ENCODE peak calls at places on chromosomes 3 and 15, in six cellular contexts. One of them, this sample, is unnamed.

GRCh38 chr3:119636194-119636593 is 24.2 kb downstream of the POPDC2 start:
- DNase-seq in H1: no peak
- DNase-seq in PC-3: peak
- DNase-seq in keratinocyte: no peak
- DNase-seq in fibroblast of lung: peak
- DNase-seq in neural progenitor cell: no peak
- DNase-seq in this sample: no peak

GRCh38 chr3:32630266-32630665 is 54.7 kb upstream of the CNOT10 start:
- DNase-seq in neural progenitor cell: no peak
- DNase-seq in keratinocyte: no peak
- DNase-seq in PC-3: peak
- DNase-seq in fibroblast of lung: no peak
- DNase-seq in H1: no peak
- DNase-seq in this sample: no peak

GRCh38 chr15:42608110-42608531 is 32.7 kb downstream of the STARD9 start:
- DNase-seq in neural progenitor cell: no peak
- DNase-seq in PC-3: no peak
- DNase-seq in H1: no peak
- DNase-seq in fibroblast of lung: peak
- DNase-seq in keratinocyte: no peak
- DNase-seq in this sample: peak

GRCh38 chr3:151398895-151399294 is 14.3 kb upstream of the P2RY12 start:
- DNase-seq in H1: no peak
- DNase-seq in neural progenitor cell: no peak
- DNase-seq in keratinocyte: no peak
- DNase-seq in PC-3: no peak
- DNase-seq in fibroblast of lung: no peak
- DNase-seq in this sample: no peak

GRCh38 chr15:43329222-43329959 is 982 bp downstream of the LCMT2 start:
- DNase-seq in PC-3: no peak
- DNase-seq in fibroblast of lung: no peak
- DNase-seq in keratinocyte: no peak
- DNase-seq in H1: peak
- DNase-seq in neural progenitor cell: peak
- DNase-seq in this sample: peak

GRCh38 chr3:66577804-66578203 is 77.0 kb upstream of the LRIG1 start:
- DNase-seq in neural progenitor cell: no peak
- DNase-seq in fibroblast of lung: no peak
- DNase-seq in PC-3: no peak
- DNase-seq in keratinocyte: no peak
- DNase-seq in H1: no peak
- DNase-seq in this sample: no peak

GRCh38 chr3:157082305-157082981 is 77.5 kb downstream of the CCNL1 start:
- DNase-seq in PC-3: peak
- DNase-seq in keratinocyte: peak
- DNase-seq in H1: no peak
- DNase-seq in fibroblast of lung: peak
- DNase-seq in neural progenitor cell: no peak
- DNase-seq in this sample: no peak

GRCh38 chr15:76393614-76394013 is 57.0 kb downstream of the ISL2 start:
- DNase-seq in keratinocyte: no peak
- DNase-seq in fibroblast of lung: peak
- DNase-seq in PC-3: peak
- DNase-seq in neural progenitor cell: no peak
- DNase-seq in H1: no peak
- DNase-seq in this sample: peak

GRCh38 chr15:70432924-70433500 is 330.3 kb downstream of the UACA start:
- DNase-seq in H1: no peak
- DNase-seq in keratinocyte: no peak
- DNase-seq in PC-3: no peak
- DNase-seq in fibroblast of lung: no peak
- DNase-seq in neural progenitor cell: peak
- DNase-seq in this sample: no peak

GRCh38 chr3:179971280-179971679 is 65.5 kb downstream of the PEX5L start:
- DNase-seq in fibroblast of lung: no peak
- DNase-seq in H1: no peak
- DNase-seq in PC-3: peak
- DNase-seq in keratinocyte: no peak
- DNase-seq in neural progenitor cell: no peak
- DNase-seq in this sample: no peak

GRCh38 chr3:11718582-11719405 is 75.1 kb upstream of the VGLL4 start:
- DNase-seq in neural progenitor cell: peak
- DNase-seq in PC-3: peak
- DNase-seq in keratinocyte: no peak
- DNase-seq in H1: peak
- DNase-seq in fibroblast of lung: peak
- DNase-seq in this sample: peak

GRCh38 chr3:159146856-159147255 is 345.0 kb downstream of the MFSD1 start:
- DNase-seq in keratinocyte: no peak
- DNase-seq in H1: no peak
- DNase-seq in neural progenitor cell: no peak
- DNase-seq in fibroblast of lung: no peak
- DNase-seq in PC-3: no peak
- DNase-seq in this sample: no peak

GRCh38 chr3:49351521-49352011 is 6.6 kb downstream of the GPX1 start:
- DNase-seq in neural progenitor cell: no peak
- DNase-seq in fibroblast of lung: peak
- DNase-seq in PC-3: peak
- DNase-seq in H1: no peak
- DNase-seq in keratinocyte: no peak
- DNase-seq in this sample: no peak

GRCh38 chr3:168044049-168044448 is 51.7 kb downstream of the GOLIM4 start:
- DNase-seq in H1: no peak
- DNase-seq in keratinocyte: no peak
- DNase-seq in neural progenitor cell: no peak
- DNase-seq in PC-3: no peak
- DNase-seq in fibroblast of lung: no peak
- DNase-seq in this sample: no peak

GRCh38 chr3:13705702-13706280 is 156.9 kb downstream of the FBLN2 start:
- DNase-seq in fibroblast of lung: no peak
- DNase-seq in H1: peak
- DNase-seq in PC-3: no peak
- DNase-seq in keratinocyte: no peak
- DNase-seq in neural progenitor cell: no peak
- DNase-seq in this sample: no peak

GRCh38 chr3:67521053-67521646 is 133.3 kb downstream of the SUCLG2 start:
- DNase-seq in PC-3: no peak
- DNase-seq in neural progenitor cell: no peak
- DNase-seq in H1: no peak
- DNase-seq in keratinocyte: no peak
- DNase-seq in fibroblast of lung: no peak
- DNase-seq in this sample: no peak

GRCh38 chr3:52851348-52851747 is 16.5 kb upstream of the MUSTN1 start:
- DNase-seq in keratinocyte: no peak
- DNase-seq in neural progenitor cell: peak
- DNase-seq in H1: peak
- DNase-seq in fibroblast of lung: peak
- DNase-seq in PC-3: peak
- DNase-seq in this sample: peak

GRCh38 chr3:40313975-40314860 is 4.7 kb downstream of the EIF1B start:
- DNase-seq in fibroblast of lung: no peak
- DNase-seq in keratinocyte: no peak
- DNase-seq in PC-3: no peak
- DNase-seq in neural progenitor cell: no peak
- DNase-seq in H1: no peak
- DNase-seq in this sample: no peak

GRCh38 chr3:36895488-36896409 is 49.1 kb downstream of the TRANK1 start:
- DNase-seq in keratinocyte: no peak
- DNase-seq in H1: no peak
- DNase-seq in PC-3: no peak
- DNase-seq in fibroblast of lung: no peak
- DNase-seq in neural progenitor cell: no peak
- DNase-seq in this sample: no peak

GRCh38 chr3:46360904-46361303 is 7.0 kb downstream of the CCR2 start:
- DNase-seq in H1: no peak
- DNase-seq in keratinocyte: no peak
- DNase-seq in fibroblast of lung: no peak
- DNase-seq in PC-3: no peak
- DNase-seq in neural progenitor cell: no peak
- DNase-seq in this sample: peak

GRCh38 chr15:41161336-41161735 is 45.3 kb upstream of the INO80 start:
- DNase-seq in keratinocyte: no peak
- DNase-seq in neural progenitor cell: no peak
- DNase-seq in H1: no peak
- DNase-seq in PC-3: peak
- DNase-seq in fibroblast of lung: peak
- DNase-seq in this sample: no peak

GRCh38 chr3:16942955-16943354 is 58.2 kb downstream of the PLCL2 start:
- DNase-seq in fibroblast of lung: no peak
- DNase-seq in H1: no peak
- DNase-seq in keratinocyte: no peak
- DNase-seq in neural progenitor cell: no peak
- DNase-seq in PC-3: no peak
- DNase-seq in this sample: no peak

DNA sequence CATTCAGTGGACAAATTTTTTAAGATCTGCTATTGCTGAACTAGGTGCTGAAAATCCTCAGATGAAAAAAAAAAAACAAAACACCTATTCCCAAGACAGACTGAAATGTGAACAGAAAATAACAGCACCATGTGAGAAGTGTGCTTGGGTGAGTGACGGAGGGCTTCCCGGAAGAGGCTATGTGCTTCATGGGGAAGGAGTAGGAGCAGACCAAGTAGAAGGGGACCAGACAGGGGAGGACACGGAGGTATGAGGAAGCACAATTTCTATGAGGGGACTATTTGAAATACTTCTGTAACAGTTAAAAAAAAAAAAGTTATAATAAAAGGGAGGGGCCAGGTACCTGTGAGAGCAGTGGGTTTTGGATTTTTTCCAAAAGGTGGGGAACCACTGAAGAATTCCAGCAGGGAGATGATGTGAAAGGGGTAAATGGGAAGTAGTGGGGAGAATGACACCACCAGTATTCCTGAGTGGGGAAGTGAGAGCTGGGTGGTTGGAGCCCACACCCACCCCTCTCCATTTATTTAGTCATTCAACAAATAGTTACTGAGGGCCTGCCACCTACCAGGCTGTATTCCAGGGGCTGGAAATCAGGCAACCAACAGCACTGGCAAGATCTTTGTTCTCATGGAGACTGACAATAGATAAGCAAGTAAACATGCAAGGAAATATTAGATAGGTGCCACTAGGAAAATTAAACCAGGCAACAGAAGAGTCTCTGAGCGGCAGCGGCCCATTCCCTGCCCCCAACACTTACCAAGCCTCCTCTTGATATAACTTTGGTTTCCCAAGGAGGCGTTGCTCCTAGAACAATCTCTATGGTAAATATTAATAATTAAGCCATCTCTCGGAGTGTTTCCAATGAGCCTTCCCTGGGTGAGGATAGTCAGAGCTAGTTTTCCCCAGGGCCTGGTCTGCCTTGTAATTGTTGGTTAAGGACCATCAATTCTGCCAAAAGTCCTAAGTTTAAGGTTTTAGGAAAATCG is 3.8 kb upstream of the USP3 start:
- DNase-seq in neural progenitor cell: no peak
- DNase-seq in fibroblast of lung: no peak
- DNase-seq in H1: no peak
- DNase-seq in PC-3: peak
- DNase-seq in keratinocyte: no peak
- DNase-seq in this sample: no peak
- TF ChIP-seq EZH2 in neural progenitor cell: no peak
- TF ChIP-seq EZH2 in fibroblast of lung: no peak
- TF ChIP-seq EZH2 in H1: no peak
- TF ChIP-seq EZH2 in PC-3: no peak
- TF ChIP-seq EZH2 in keratinocyte: no peak
- TF ChIP-seq EZH2 in this sample: no peak

DNA sequence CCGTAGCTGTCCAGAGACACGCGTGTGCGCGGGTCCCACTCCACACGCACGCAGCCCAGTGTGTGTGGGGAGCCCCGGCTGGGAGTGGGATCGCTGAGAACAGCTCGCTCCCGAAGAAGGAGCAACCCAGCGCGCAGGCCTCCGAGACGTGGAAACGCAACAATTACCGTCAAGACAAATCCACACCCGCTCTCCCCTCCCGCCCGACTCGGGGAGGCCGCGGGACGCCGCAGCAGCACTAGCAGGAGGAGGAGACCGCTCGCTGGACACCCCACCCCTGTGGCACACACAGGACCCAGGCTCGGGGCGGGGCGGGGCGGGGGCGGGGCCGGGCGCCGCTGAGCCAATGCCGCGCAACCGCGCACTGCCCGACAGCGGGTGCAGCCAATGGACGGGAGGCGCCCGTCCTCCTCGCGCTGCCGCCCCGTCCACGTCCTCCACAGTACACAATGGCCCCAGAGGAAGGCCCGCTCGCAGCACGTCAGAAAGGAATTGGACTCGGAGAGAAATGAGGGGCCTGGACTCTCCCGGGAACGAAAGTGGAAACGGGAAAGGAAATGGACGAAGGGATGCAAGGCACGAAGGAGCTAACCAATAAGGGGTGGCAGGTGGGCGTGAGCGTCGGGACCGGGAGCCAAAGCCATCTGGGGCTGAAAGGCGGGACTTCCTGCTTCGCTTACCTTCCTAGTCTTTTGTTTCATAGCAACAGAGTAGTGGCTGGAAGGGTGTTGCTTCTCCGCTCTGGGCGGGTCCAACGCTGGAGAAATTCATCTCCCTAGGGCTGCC is at the start of gene CBLB:
- DNase-seq in PC-3: peak
- DNase-seq in neural progenitor cell: peak
- DNase-seq in fibroblast of lung: peak
- DNase-seq in H1: peak
- DNase-seq in keratinocyte: peak
- DNase-seq in this sample: peak
- TF ChIP-seq CTCF in PC-3: no peak
- TF ChIP-seq CTCF in neural progenitor cell: no peak
- TF ChIP-seq CTCF in fibroblast of lung: no peak
- TF ChIP-seq CTCF in H1: no peak
- TF ChIP-seq CTCF in keratinocyte: no peak
- TF ChIP-seq CTCF in this sample: no peak

DNA sequence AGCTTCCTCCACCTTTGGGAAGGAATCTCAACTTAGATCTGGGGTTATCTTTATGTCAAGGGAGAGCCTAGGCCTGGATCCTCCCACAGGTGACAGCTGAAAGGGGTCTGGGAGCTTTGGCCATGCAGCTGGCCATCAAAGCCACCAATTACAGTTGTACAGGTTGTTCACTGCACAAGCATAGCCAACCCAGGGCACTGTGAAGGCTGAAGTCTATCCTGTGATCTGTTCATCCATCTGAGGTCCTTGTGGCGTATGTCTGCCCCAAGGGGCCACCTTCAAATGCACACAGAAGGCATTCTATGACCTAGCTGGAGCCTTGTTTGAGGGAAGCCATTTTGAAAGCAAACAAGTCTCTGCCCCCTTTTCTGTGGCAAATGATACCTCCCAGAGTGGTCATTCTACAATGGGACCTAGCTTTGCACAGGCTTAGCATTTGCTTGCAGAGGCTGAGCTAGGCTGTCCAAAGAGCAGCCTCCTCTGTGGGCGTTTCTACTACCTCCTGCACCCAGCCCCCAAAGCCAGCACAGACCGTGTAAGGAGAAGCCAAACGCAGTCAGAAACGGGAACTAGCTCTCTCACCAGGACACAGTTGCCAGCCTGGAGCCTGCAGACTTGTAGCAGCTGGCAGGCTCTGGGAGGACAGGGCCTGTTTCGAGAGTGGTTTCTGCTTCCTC is 157.4 kb upstream of the SMAD3 start:
- DNase-seq in PC-3: no peak
- DNase-seq in H1: no peak
- DNase-seq in keratinocyte: no peak
- DNase-seq in fibroblast of lung: peak
- DNase-seq in neural progenitor cell: no peak
- DNase-seq in this sample: no peak
- H3K9ac ChIP-seq in PC-3: no peak
- H3K9ac ChIP-seq in H1: no peak
- H3K9ac ChIP-seq in keratinocyte: no peak
- H3K9ac ChIP-seq in fibroblast of lung: no peak
- H3K9ac ChIP-seq in neural progenitor cell: no peak
- H3K9ac ChIP-seq in this sample: no peak

GRCh38 chr15:34494084-34494399 is 56.4 kb upstream of the GOLGA8A start:
- DNase-seq in H1: no peak
- DNase-seq in neural progenitor cell: no peak
- DNase-seq in fibroblast of lung: no peak
- DNase-seq in PC-3: no peak
- DNase-seq in keratinocyte: no peak
- DNase-seq in this sample: no peak
- TF ChIP-seq EZH2 in H1: no peak
- TF ChIP-seq EZH2 in neural progenitor cell: no peak
- TF ChIP-seq EZH2 in fibroblast of lung: no peak
- TF ChIP-seq EZH2 in PC-3: no peak
- TF ChIP-seq EZH2 in keratinocyte: no peak
- TF ChIP-seq EZH2 in this sample: no peak

This sample was measured in DND-41.